ENCODE peak calls at places on chromosomes 11 and 22, in four cellular contexts. One of them, this sample, is unnamed.

GRCh38 chr11:34063061-34063795 is 11.7 kb downstream of the CAPRIN1 start:
- DNase-seq in HFF-Myc: no peak
- DNase-seq in activated T-helper 9 cell treated with anti-CD3 and anti-CD28 coated beads, Interleukin-2, amount 50 U/mL, for 16 hours: no peak
- DNase-seq in HepG2: no peak
- DNase-seq in this sample: no peak

GRCh38 chr11:72353861-72354260 is 80.5 kb downstream of the CLPB start:
- DNase-seq in HFF-Myc: no peak
- DNase-seq in activated T-helper 9 cell treated with anti-CD3 and anti-CD28 coated beads, Interleukin-2, amount 50 U/mL, for 16 hours: no peak
- DNase-seq in HepG2: peak
- DNase-seq in this sample: no peak

GRCh38 chr11:608751-609354 is 6.9 kb downstream of the IRF7 start:
- DNase-seq in HFF-Myc: no peak
- DNase-seq in activated T-helper 9 cell treated with anti-CD3 and anti-CD28 coated beads, Interleukin-2, amount 50 U/mL, for 16 hours: no peak
- DNase-seq in HepG2: no peak
- DNase-seq in this sample: no peak

GRCh38 chr11:12007230-12007593 is 1.2 kb downstream of the DKK3 start:
- DNase-seq in HFF-Myc: no peak
- DNase-seq in activated T-helper 9 cell treated with anti-CD3 and anti-CD28 coated beads, Interleukin-2, amount 50 U/mL, for 16 hours: no peak
- DNase-seq in HepG2: no peak
- DNase-seq in this sample: no peak

GRCh38 chr11:119764108-119764874 is 35.3 kb upstream of the NECTIN1 start:
- DNase-seq in HFF-Myc: peak
- DNase-seq in activated T-helper 9 cell treated with anti-CD3 and anti-CD28 coated beads, Interleukin-2, amount 50 U/mL, for 16 hours: no peak
- DNase-seq in HepG2: no peak
- DNase-seq in this sample: no peak

GRCh38 chr22:26259510-26259909 is 90.2 kb downstream of the SEZ6L start:
- DNase-seq in HFF-Myc: peak
- DNase-seq in activated T-helper 9 cell treated with anti-CD3 and anti-CD28 coated beads, Interleukin-2, amount 50 U/mL, for 16 hours: no peak
- DNase-seq in HepG2: peak
- DNase-seq in this sample: peak

GRCh38 chr11:46389450-46390330 is 1.9 kb downstream of the CHRM4 start:
- DNase-seq in HFF-Myc: no peak
- DNase-seq in activated T-helper 9 cell treated with anti-CD3 and anti-CD28 coated beads, Interleukin-2, amount 50 U/mL, for 16 hours: no peak
- DNase-seq in HepG2: peak
- DNase-seq in this sample: peak

GRCh38 chr11:3153291-3153861 is 11.7 kb downstream of the OSBPL5 start:
- DNase-seq in HFF-Myc: no peak
- DNase-seq in activated T-helper 9 cell treated with anti-CD3 and anti-CD28 coated beads, Interleukin-2, amount 50 U/mL, for 16 hours: no peak
- DNase-seq in HepG2: no peak
- DNase-seq in this sample: no peak

GRCh38 chr11:94928146-94928995 is 45.0 kb downstream of the CWC15 start:
- DNase-seq in HFF-Myc: no peak
- DNase-seq in activated T-helper 9 cell treated with anti-CD3 and anti-CD28 coated beads, Interleukin-2, amount 50 U/mL, for 16 hours: no peak
- DNase-seq in HepG2: no peak
- DNase-seq in this sample: no peak

GRCh38 chr11:128790200-128790599 is 76.9 kb downstream of the KCNJ1 start:
- DNase-seq in HFF-Myc: no peak
- DNase-seq in activated T-helper 9 cell treated with anti-CD3 and anti-CD28 coated beads, Interleukin-2, amount 50 U/mL, for 16 hours: no peak
- DNase-seq in HepG2: no peak
- DNase-seq in this sample: no peak

GRCh38 chr11:113193077-113193476 is 121.3 kb upstream of the TTC12 start:
- DNase-seq in HFF-Myc: peak
- DNase-seq in activated T-helper 9 cell treated with anti-CD3 and anti-CD28 coated beads, Interleukin-2, amount 50 U/mL, for 16 hours: no peak
- DNase-seq in HepG2: no peak
- DNase-seq in this sample: no peak

GRCh38 chr11:22065472-22065871 is 127.4 kb upstream of the ANO5 start:
- DNase-seq in HFF-Myc: no peak
- DNase-seq in activated T-helper 9 cell treated with anti-CD3 and anti-CD28 coated beads, Interleukin-2, amount 50 U/mL, for 16 hours: no peak
- DNase-seq in HepG2: no peak
- DNase-seq in this sample: no peak

GRCh38 chr11:69153661-69154060 is 2.1 kb upstream of the SMIM38 start:
- DNase-seq in HFF-Myc: no peak
- DNase-seq in activated T-helper 9 cell treated with anti-CD3 and anti-CD28 coated beads, Interleukin-2, amount 50 U/mL, for 16 hours: no peak
- DNase-seq in HepG2: no peak
- DNase-seq in this sample: no peak

GRCh38 chr11:6612816-6613136 is 760 bp upstream of the TAF10 start:
- DNase-seq in HFF-Myc: no peak
- DNase-seq in activated T-helper 9 cell treated with anti-CD3 and anti-CD28 coated beads, Interleukin-2, amount 50 U/mL, for 16 hours: no peak
- DNase-seq in HepG2: peak
- DNase-seq in this sample: peak

GRCh38 chr11:104095791-104096190 is 59.4 kb downstream of the DDI1 start:
- DNase-seq in HFF-Myc: no peak
- DNase-seq in activated T-helper 9 cell treated with anti-CD3 and anti-CD28 coated beads, Interleukin-2, amount 50 U/mL, for 16 hours: no peak
- DNase-seq in HepG2: no peak
- DNase-seq in this sample: no peak

GRCh38 chr11:12199231-12199948 is 89.0 kb downstream of the MICAL2 start:
- DNase-seq in HFF-Myc: no peak
- DNase-seq in activated T-helper 9 cell treated with anti-CD3 and anti-CD28 coated beads, Interleukin-2, amount 50 U/mL, for 16 hours: no peak
- DNase-seq in HepG2: no peak
- DNase-seq in this sample: no peak

GRCh38 chr11:106098893-106099553 is 21.6 kb downstream of the AASDHPPT start:
- DNase-seq in HFF-Myc: no peak
- DNase-seq in activated T-helper 9 cell treated with anti-CD3 and anti-CD28 coated beads, Interleukin-2, amount 50 U/mL, for 16 hours: no peak
- DNase-seq in HepG2: peak
- DNase-seq in this sample: no peak

GRCh38 chr22:31229402-31230140 is 17.5 kb downstream of the LIMK2 start:
- DNase-seq in HFF-Myc: no peak
- DNase-seq in activated T-helper 9 cell treated with anti-CD3 and anti-CD28 coated beads, Interleukin-2, amount 50 U/mL, for 16 hours: no peak
- DNase-seq in HepG2: no peak
- DNase-seq in this sample: no peak

GRCh38 chr22:46122511-46122971 is 27.8 kb upstream of the PPARA start:
- DNase-seq in HFF-Myc: no peak
- DNase-seq in activated T-helper 9 cell treated with anti-CD3 and anti-CD28 coated beads, Interleukin-2, amount 50 U/mL, for 16 hours: peak
- DNase-seq in HepG2: peak
- DNase-seq in this sample: peak

GRCh38 chr11:119029340-119030028 is 1.2 kb downstream of the SLC37A4 start:
- DNase-seq in HFF-Myc: no peak
- DNase-seq in activated T-helper 9 cell treated with anti-CD3 and anti-CD28 coated beads, Interleukin-2, amount 50 U/mL, for 16 hours: peak
- DNase-seq in HepG2: peak
- DNase-seq in this sample: peak

GRCh38 chr22:23161029-23161428 is 15.8 kb downstream of the RAB36 start:
- DNase-seq in HFF-Myc: no peak
- DNase-seq in activated T-helper 9 cell treated with anti-CD3 and anti-CD28 coated beads, Interleukin-2, amount 50 U/mL, for 16 hours: no peak
- DNase-seq in HepG2: no peak
- DNase-seq in this sample: no peak

GRCh38 chr11:79582434-79582833 is 141.6 kb upstream of the TENM4 start:
- DNase-seq in HFF-Myc: no peak
- DNase-seq in activated T-helper 9 cell treated with anti-CD3 and anti-CD28 coated beads, Interleukin-2, amount 50 U/mL, for 16 hours: no peak
- DNase-seq in HepG2: no peak
- DNase-seq in this sample: no peak

GRCh38 chr11:614583-615452 is 932 bp downstream of the IRF7 start:
- DNase-seq in HFF-Myc: no peak
- DNase-seq in activated T-helper 9 cell treated with anti-CD3 and anti-CD28 coated beads, Interleukin-2, amount 50 U/mL, for 16 hours: no peak
- DNase-seq in HepG2: no peak
- DNase-seq in this sample: no peak

This sample was measured in HuH-7.